ENCODE peak calls at places on chromosomes 12 and 14, in seven cellular contexts. One of them, this sample, is unnamed.

GRCh38 chr14:59688224-59689170 is 111.9 kb upstream of the CCDC175 start:
- DNase-seq in HuH-7: peak
- DNase-seq in LoVo: peak
- DNase-seq in GM23248: peak
- DNase-seq in A549: peak
- DNase-seq in NCI-H1417: no peak
- DNase-seq in fibroblast of lung: peak
- DNase-seq in this sample: peak

GRCh38 chr12:18643673-18644072 is 94.1 kb downstream of the PLCZ1 start:
- DNase-seq in fibroblast of lung: peak
- DNase-seq in GM23248: peak
- DNase-seq in HuH-7: no peak
- DNase-seq in NCI-H1417: no peak
- DNase-seq in A549: no peak
- DNase-seq in LoVo: no peak
- DNase-seq in this sample: no peak

GRCh38 chr12:123062682-123063426 is 82.4 kb downstream of the ARL6IP4 start:
- DNase-seq in fibroblast of lung: peak
- DNase-seq in HuH-7: no peak
- DNase-seq in NCI-H1417: peak
- DNase-seq in A549: peak
- DNase-seq in GM23248: peak
- DNase-seq in LoVo: peak
- DNase-seq in this sample: no peak

GRCh38 chr12:6450091-6450868 is 1.6 kb upstream of the TAPBPL start:
- DNase-seq in NCI-H1417: peak
- DNase-seq in GM23248: peak
- DNase-seq in fibroblast of lung: no peak
- DNase-seq in HuH-7: no peak
- DNase-seq in LoVo: no peak
- DNase-seq in A549: no peak
- DNase-seq in this sample: no peak

GRCh38 chr14:103935102-103935501 is 6.8 kb downstream of the TDRD9 start:
- DNase-seq in LoVo: no peak
- DNase-seq in A549: no peak
- DNase-seq in HuH-7: no peak
- DNase-seq in NCI-H1417: no peak
- DNase-seq in fibroblast of lung: no peak
- DNase-seq in GM23248: no peak
- DNase-seq in this sample: no peak

GRCh38 chr14:105876158-105876557 is 349.8 kb downstream of the TMEM121 start:
- DNase-seq in fibroblast of lung: no peak
- DNase-seq in NCI-H1417: peak
- DNase-seq in LoVo: no peak
- DNase-seq in A549: no peak
- DNase-seq in GM23248: no peak
- DNase-seq in HuH-7: no peak
- DNase-seq in this sample: no peak

GRCh38 chr12:49974231-49974675 is 1.5 kb downstream of the AQP6 start:
- DNase-seq in HuH-7: peak
- DNase-seq in fibroblast of lung: peak
- DNase-seq in LoVo: no peak
- DNase-seq in A549: peak
- DNase-seq in GM23248: peak
- DNase-seq in NCI-H1417: no peak
- DNase-seq in this sample: no peak

GRCh38 chr12:32217354-32218310 is 111.0 kb downstream of the BICD1 start:
- DNase-seq in LoVo: no peak
- DNase-seq in A549: peak
- DNase-seq in fibroblast of lung: peak
- DNase-seq in HuH-7: no peak
- DNase-seq in GM23248: peak
- DNase-seq in NCI-H1417: no peak
- DNase-seq in this sample: no peak

GRCh38 chr12:56087220-56087619 is 7.3 kb downstream of the ERBB3 start:
- DNase-seq in A549: peak
- DNase-seq in LoVo: peak
- DNase-seq in fibroblast of lung: no peak
- DNase-seq in HuH-7: no peak
- DNase-seq in NCI-H1417: peak
- DNase-seq in GM23248: peak
- DNase-seq in this sample: no peak

GRCh38 chr14:54116972-54117371 is 160.3 kb upstream of the BMP4 start:
- DNase-seq in fibroblast of lung: no peak
- DNase-seq in LoVo: peak
- DNase-seq in GM23248: peak
- DNase-seq in HuH-7: no peak
- DNase-seq in NCI-H1417: no peak
- DNase-seq in A549: no peak
- DNase-seq in this sample: no peak

GRCh38 chr14:99751539-99752485 is 41.4 kb upstream of the EML1 start:
- DNase-seq in NCI-H1417: no peak
- DNase-seq in GM23248: peak
- DNase-seq in LoVo: no peak
- DNase-seq in A549: no peak
- DNase-seq in fibroblast of lung: no peak
- DNase-seq in HuH-7: no peak
- DNase-seq in this sample: no peak

GRCh38 chr12:78009031-78009430 is 178.3 kb downstream of the NAV3 start:
- DNase-seq in NCI-H1417: no peak
- DNase-seq in HuH-7: no peak
- DNase-seq in LoVo: no peak
- DNase-seq in fibroblast of lung: no peak
- DNase-seq in GM23248: no peak
- DNase-seq in A549: no peak
- DNase-seq in this sample: no peak

GRCh38 chr12:2523881-2524561 is 270.7 kb upstream of the FKBP4 start:
- DNase-seq in LoVo: no peak
- DNase-seq in fibroblast of lung: no peak
- DNase-seq in GM23248: no peak
- DNase-seq in A549: no peak
- DNase-seq in HuH-7: no peak
- DNase-seq in NCI-H1417: no peak
- DNase-seq in this sample: no peak

GRCh38 chr14:100106661-100107112 is 41.5 kb downstream of the EVL start:
- DNase-seq in NCI-H1417: no peak
- DNase-seq in fibroblast of lung: no peak
- DNase-seq in A549: no peak
- DNase-seq in LoVo: no peak
- DNase-seq in GM23248: no peak
- DNase-seq in HuH-7: no peak
- DNase-seq in this sample: no peak

GRCh38 chr12:50104614-50105366 is 982 bp downstream of the GPD1 start:
- DNase-seq in HuH-7: no peak
- DNase-seq in GM23248: no peak
- DNase-seq in NCI-H1417: no peak
- DNase-seq in LoVo: no peak
- DNase-seq in A549: no peak
- DNase-seq in fibroblast of lung: no peak
- DNase-seq in this sample: no peak

GRCh38 chr12:91222746-91223145 is 40.1 kb upstream of the DCN start:
- DNase-seq in fibroblast of lung: peak
- DNase-seq in HuH-7: no peak
- DNase-seq in LoVo: no peak
- DNase-seq in NCI-H1417: no peak
- DNase-seq in A549: no peak
- DNase-seq in GM23248: peak
- DNase-seq in this sample: no peak

GRCh38 chr14:23183076-23183475 is 384 bp downstream of the SLC7A8 start:
- DNase-seq in HuH-7: no peak
- DNase-seq in fibroblast of lung: no peak
- DNase-seq in NCI-H1417: peak
- DNase-seq in A549: no peak
- DNase-seq in LoVo: no peak
- DNase-seq in GM23248: peak
- DNase-seq in this sample: no peak

GRCh38 chr12:24042651-24043050 is 93.2 kb upstream of the SOX5 start:
- DNase-seq in GM23248: no peak
- DNase-seq in HuH-7: no peak
- DNase-seq in A549: no peak
- DNase-seq in fibroblast of lung: no peak
- DNase-seq in LoVo: no peak
- DNase-seq in NCI-H1417: no peak
- DNase-seq in this sample: no peak